ENCODE peak calls at places on chromosome 22, in eight cellular contexts. J, H, Z, N, A, I, S and Y are unnamed samples.

GRCh38 chr22:20449819-20450550 is 12.4 kb upstream of the SCARF2 start:
- DNase-seq in A (no peak), S (no peak), N (no peak), J (no peak), I (no peak), H (no peak), Z (no peak), Y (no peak)

GRCh38 chr22:50578776-50579310 is 616 bp upstream of the CPT1B start:
- DNase-seq in Z (no peak), N (no peak), J (no peak), A (no peak), I (no peak), S (no peak), H (no peak), Y (no peak)

GRCh38 chr22:41770715-41771452 is 29.6 kb upstream of the CCDC134 start:
- DNase-seq in N (no peak), Z (no peak), H (no peak), I (no peak), J (no peak), S (no peak), A (no peak), Y (no peak)

GRCh38 chr22:19762315-19763140 is 1.9 kb downstream of the TBX1 start:
- DNase-seq in N (no peak), I (no peak), J (no peak), H (no peak), S (no peak), Z (no peak), A (no peak), Y (no peak)

GRCh38 chr22:41939981-41940852 is 6.7 kb downstream of the CENPM start:
- DNase-seq in Z (no peak), A (no peak), H (peak; percentile 99), S (peak; percentile 58), I (no peak), N (peak; percentile 89), J (no peak), Y (peak; percentile 98)

GRCh38 chr22:36350751-36351594 is 36.8 kb downstream of the MYH9 start:
- DNase-seq in Z (no peak), A (no peak), J (peak; percentile 66), I (no peak), H (no peak), N (no peak), S (no peak), Y (no peak)

GRCh38 chr22:27637604-27638003 is 164.0 kb downstream of the MN1 start:
- DNase-seq in I (no peak), H (no peak), Z (no peak), S (no peak), N (no peak), A (no peak), J (no peak), Y (no peak)

GRCh38 chr22:30245985-30246901 is at the start of gene LIF:
- DNase-seq in Z (no peak), N (peak; percentile 74), A (no peak), H (peak; percentile 42), I (peak; percentile 60), J (no peak), S (peak; percentile 67), Y (peak; percentile 51)

GRCh38 chr22:42879371-42880021 is 22.4 kb upstream of the ARFGAP3 start:
- DNase-seq in J (no peak), A (no peak), N (no peak), I (no peak), H (no peak), Z (no peak), S (no peak), Y (no peak)

GRCh38 chr22:30920407-30920806 is 48.2 kb downstream of the MORC2 start:
- DNase-seq in I (peak; percentile 85), Z (peak; percentile 76), J (peak; percentile 67), A (peak; percentile 69), H (peak; percentile 77), S (peak; percentile 90), N (peak; percentile 84), Y (peak; percentile 84)

GRCh38 chr22:49801391-49802060 is 26.1 kb downstream of the BRD1 start:
- DNase-seq in N (no peak), H (no peak), I (no peak), S (no peak), Z (no peak), J (no peak), A (no peak), Y (no peak)

GRCh38 chr22:36344106-36344827 is 43.5 kb downstream of the MYH9 start:
- DNase-seq in S (no peak), I (no peak), H (no peak), Z (no peak), J (no peak), A (no peak), N (no peak), Y (no peak)

GRCh38 chr22:31139866-31140716 is at the start of gene PLA2G3:
- DNase-seq in H (no peak), S (peak; percentile 69), I (peak; percentile 94), Z (no peak), J (no peak), N (no peak), A (peak; percentile 80), Y (no peak)

GRCh38 chr22:30580896-30581295 is 6.4 kb upstream of the GAL3ST1 start:
- DNase-seq in H (no peak), S (no peak), I (no peak), A (no peak), J (no peak), Z (no peak), N (no peak), Y (no peak)

DNA sequence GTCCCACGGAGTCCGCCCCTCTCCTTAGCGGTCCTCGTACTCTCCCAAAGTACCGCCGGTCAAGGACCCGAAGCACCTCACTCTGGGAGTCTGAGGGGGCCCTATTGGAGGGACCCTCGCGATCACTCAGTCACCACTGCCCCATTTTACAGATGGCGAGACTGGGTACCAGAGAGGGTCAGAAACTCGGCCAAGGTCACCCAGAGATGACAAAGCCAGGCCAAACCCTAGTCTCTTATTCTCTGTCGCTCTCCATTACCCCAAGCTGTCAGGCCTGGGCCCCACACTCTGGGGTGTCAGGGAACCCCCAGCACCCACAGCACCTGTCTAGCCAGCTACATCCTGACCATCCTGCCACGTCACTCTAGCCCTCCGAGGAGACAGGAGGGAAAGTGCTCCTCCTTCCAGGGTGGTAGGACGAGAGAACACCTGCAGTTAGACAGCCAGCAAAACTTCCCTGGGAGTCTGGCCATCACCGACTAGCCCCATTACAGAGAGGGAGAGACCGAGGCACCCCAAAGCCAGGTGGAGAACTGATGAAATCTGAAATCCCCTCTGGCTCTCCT is 1.4 kb upstream of the KCNJ4 start:
- DNase-seq in A (no peak), Z (no peak), N (no peak), S (no peak), J (no peak), H (no peak), I (no peak), Y (no peak)
- H3K4me1 ChIP-seq in A (no peaks in the 10 kb centered on the region), Z (peaks cover 9% of the 10 kb centered on the region), N (peaks cover 12% of the 10 kb centered on the region), S (peaks cover 6% of the 10 kb centered on the region), J (no peaks in the 10 kb centered on the region), H (peaks cover 10% of the 10 kb centered on the region), I (peaks cover 25% of the 10 kb centered on the region), Y (no peaks in the 10 kb centered on the region)

DNA sequence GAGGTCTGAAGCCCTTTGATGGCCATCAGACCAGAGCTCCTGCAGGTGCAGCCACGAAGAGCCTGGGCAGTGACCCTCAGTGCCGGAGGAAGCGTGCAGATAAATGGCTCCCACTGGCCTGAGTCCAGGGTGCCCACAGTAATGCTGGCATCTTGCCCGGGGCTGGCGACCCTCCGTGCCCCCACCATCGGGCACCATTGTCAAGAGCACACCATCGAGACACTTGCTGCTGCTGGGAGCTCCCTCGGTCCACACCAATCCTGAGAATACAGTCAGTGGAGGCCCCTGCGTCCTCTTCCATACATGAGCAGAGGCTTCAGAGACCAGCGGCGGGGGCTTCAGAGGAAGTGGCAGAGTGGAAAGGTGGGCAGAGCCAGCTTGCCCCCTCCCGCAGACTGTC is 1448.3 kb downstream of the BRD1 start:
- DNase-seq in Z (no peak), I (no peak), S (no peak), A (no peak), N (no peak), H (no peak), J (no peak), Y (no peak)
- H3K9me3 ChIP-seq in Z (no peaks in the 10 kb centered on the region), I (no peaks in the 10 kb centered on the region), S (no peaks in the 10 kb centered on the region), A (peaks cover 6% of the 10 kb centered on the region), N (no peaks in the 10 kb centered on the region), H (no peaks in the 10 kb centered on the region), J (peaks cover 3% of the 10 kb centered on the region), Y (no peaks in the 10 kb centered on the region)

DNA sequence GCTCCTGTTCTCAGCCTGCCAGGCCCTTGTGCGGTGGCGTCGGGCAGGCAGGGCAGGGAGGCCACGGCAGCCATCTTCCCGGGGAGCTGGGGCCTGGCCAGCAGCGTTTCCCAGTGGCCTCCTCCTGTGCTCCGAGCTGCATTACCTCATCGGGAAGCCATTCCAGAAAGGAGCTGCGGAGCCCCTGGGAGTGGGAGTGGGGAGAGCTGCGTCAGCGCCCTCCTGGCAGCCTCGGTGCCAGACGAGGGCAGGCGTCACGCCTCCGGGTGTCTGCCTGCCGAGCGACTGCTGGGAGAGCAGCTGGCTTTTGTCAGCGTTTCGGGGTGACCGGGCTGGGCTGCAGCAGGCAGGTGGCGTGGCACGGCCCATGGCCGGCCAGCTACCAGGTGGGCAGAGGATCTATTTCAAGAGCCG is 30.9 kb upstream of the WNT7B start:
- DNase-seq in H (no peak), I (no peak), J (no peak), N (no peak), Z (peak; percentile 89), A (no peak), S (no peak), Y (no peak)
- H3K4me3 ChIP-seq in H (no peak overlapping the region), I (no peak overlapping the region), J (no peak overlapping the region), N (no peak overlapping the region), Z (no peak overlapping the region), A (no peak overlapping the region), S (no peak overlapping the region), Y (no peak overlapping the region)

GRCh38 chr22:46083383-46084350 is 66.7 kb upstream of the PPARA start:
- DNase-seq in Z (no peak), H (no peak), I (no peak), S (no peak), A (peak; percentile 27), J (no peak), N (peak; percentile 43), Y (no peak)
- H3K4me1 ChIP-seq in Z (peaks cover 91% of the 10 kb centered on the region), H (peaks cover 4% of the 10 kb centered on the region), I (peaks cover 6% of the 10 kb centered on the region), S (peaks cover 3% of the 10 kb centered on the region), A (peaks cover 52% of the 10 kb centered on the region), J (peaks cover 69% of the 10 kb centered on the region), N (peaks cover 61% of the 10 kb centered on the region), Y (no peaks in the 10 kb centered on the region)

DNA sequence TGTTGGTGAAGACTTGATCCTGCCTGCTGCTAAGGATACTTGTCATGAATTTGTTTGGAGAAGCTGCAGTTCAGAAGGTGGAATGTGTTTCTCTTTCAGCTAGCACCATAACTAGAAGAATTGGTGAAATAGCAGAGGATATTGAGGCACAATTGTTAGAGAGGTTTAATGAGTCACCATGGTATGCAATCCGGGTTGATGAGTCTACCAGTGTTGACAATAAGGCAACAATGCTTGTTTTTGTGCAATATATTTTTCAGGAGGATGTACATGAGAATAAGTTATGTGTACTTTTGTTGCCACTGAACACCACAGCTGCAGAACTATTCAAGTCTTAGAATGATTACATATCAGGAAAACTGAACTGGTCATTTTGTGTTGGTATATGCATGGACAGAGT is 457.2 kb upstream of the ISX start:
- DNase-seq in H (no peak), A (no peak), S (no peak), Z (no peak), N (no peak), I (no peak), J (no peak), Y (no peak)
- H3K9me3 ChIP-seq in H (no peaks in the 10 kb centered on the region), A (no peaks in the 10 kb centered on the region), S (no peaks in the 10 kb centered on the region), Z (no peaks in the 10 kb centered on the region), N (no peaks in the 10 kb centered on the region), I (no peaks in the 10 kb centered on the region), J (no peaks in the 10 kb centered on the region), Y (no peaks in the 10 kb centered on the region)